ENCODE peak calls at places on chromosome 3, in six cellular contexts. G is activated CD4-positive, alpha-beta T cell treated with anti-CD3 and anti-CD28 coated beads, Interleukin-2, amount 50 U/mL, for 1 hour; O is cardiac fibroblast; P is heart left ventricle; L is AG04450; R is BE2C. W is an unnamed sample.

GRCh38 chr3:111582114-111582461 is 13.1 kb downstream of the ZBED2 start:
- DNase-seq in G (no peak), O (peak), P (no peak), L (peak), R (no peak), W (peak)

GRCh38 chr3:63947594-63947993 is 35.4 kb upstream of the SCAANT1 start:
- DNase-seq in G (no peak), O (no peak), P (no peak), L (no peak), R (no peak), W (no peak)

GRCh38 chr3:185561958-185562357 is 9.6 kb upstream of the LIPH start:
- DNase-seq in G (no peak), O (no peak), P (no peak), L (no peak), R (no peak), W (no peak)

GRCh38 chr3:16468114-16469098 is 45.1 kb downstream of the RFTN1 start:
- DNase-seq in G (no peak), O (no peak), P (no peak), L (no peak), R (no peak), W (no peak)

GRCh38 chr3:172038823-172039222 is 555 bp upstream of the FNDC3B start:
- DNase-seq in G (no peak), O (peak), P (no peak), L (no peak), R (no peak), W (no peak)

GRCh38 chr3:172074027-172074426 is 34.6 kb downstream of the FNDC3B start:
- DNase-seq in G (no peak), O (no peak), P (no peak), L (no peak), R (no peak), W (no peak)

GRCh38 chr3:142853270-142854163 is 35.4 kb downstream of the PCOLCE2 start:
- DNase-seq in G (no peak), O (peak), P (peak), L (no peak), R (peak), W (peak)

GRCh38 chr3:110528305-110529121 is 543.1 kb upstream of the NECTIN3 start:
- DNase-seq in G (no peak), O (no peak), P (no peak), L (no peak), R (no peak), W (no peak)

GRCh38 chr3:61901481-61901880 is 340.1 kb downstream of the PTPRG start:
- DNase-seq in G (no peak), O (no peak), P (no peak), L (no peak), R (no peak), W (no peak)